ENCODE peak calls at places on chromosome 16, in eight cellular contexts. D is kidney tubule cell, R is H54, T is cardiac muscle cell, L is HCEC 1CT, F is iPS DF 19.7, Y is RWPE1, G is brain microvascular endothelial cell. A is an unnamed sample.
A peak's percentile ranks its signal among the peaks of the same experiment; 100 is the strongest.

GRCh38 chr16:81483970-81484595 is 39.5 kb downstream of the CMIP start:
- DNase-seq in T (no peak), F (no peak), D (no peak), R (no peak), G (no peak), L (no peak), Y (peak; percentile 13), A (no peak)

GRCh38 chr16:24854607-24855171 is 8.9 kb downstream of the SLC5A11 start:
- DNase-seq in L (no peak), F (no peak), R (no peak), Y (no peak), T (no peak), G (no peak), D (no peak), A (no peak)

GRCh38 chr16:67932462-67932840 is 789 bp upstream of the CTRL start:
- DNase-seq in F (no peak), Y (no peak), G (no peak), T (no peak), L (no peak), D (no peak), R (no peak), A (no peak)

GRCh38 chr16:55643161-55643970 is 12.4 kb upstream of the SLC6A2 start:
- DNase-seq in T (peak; percentile 15), L (no peak), Y (no peak), R (no peak), G (no peak), D (no peak), F (no peak), A (no peak)

GRCh38 chr16:20803192-20803560 is 3.1 kb downstream of the ERI2 start:
- DNase-seq in R (peak; percentile 15), D (peak; percentile 11), G (no peak), Y (no peak), L (peak; percentile 12), T (no peak), F (no peak), A (no peak)

GRCh38 chr16:17019366-17019765 is 451.4 kb downstream of the XYLT1 start:
- DNase-seq in Y (no peak), F (no peak), T (no peak), D (no peak), L (no peak), G (no peak), R (no peak), A (no peak)

GRCh38 chr16:80175011-80175410 is 365.8 kb upstream of the DYNLRB2 start:
- DNase-seq in Y (no peak), G (no peak), T (no peak), L (no peak), R (no peak), D (no peak), F (no peak), A (no peak)

GRCh38 chr16:8853150-8853549 is 15.7 kb downstream of the CARHSP1 start:
- DNase-seq in R (no peak), T (no peak), Y (no peak), D (no peak), G (no peak), L (no peak), F (no peak), A (no peak)

GRCh38 chr16:58426960-58427359 is 34.7 kb downstream of the GINS3 start:
- DNase-seq in Y (no peak), F (no peak), L (no peak), T (no peak), D (no peak), R (no peak), G (no peak), A (no peak)

GRCh38 chr16:10694830-10695229 is at the start of gene TEKT5:
- DNase-seq in L (no peak), F (no peak), Y (no peak), G (no peak), T (no peak), D (no peak), R (no peak), A (no peak)

GRCh38 chr16:86961133-86961720 is 356.0 kb downstream of the C16orf95 start:
- DNase-seq in G (peak; percentile 27), D (no peak), F (no peak), T (no peak), Y (no peak), L (peak; percentile 24), R (no peak), A (no peak)

GRCh38 chr16:66399930-66400329 is 27.2 kb upstream of the BEAN1 start:
- DNase-seq in L (no peak), D (no peak), F (no peak), T (no peak), R (no peak), G (no peak), Y (no peak), A (no peak)

GRCh38 chr16:87042551-87043272 is 274.5 kb downstream of the C16orf95 start:
- DNase-seq in G (no peak), D (no peak), L (no peak), R (no peak), Y (no peak), T (no peak), F (no peak), A (no peak)

GRCh38 chr16:8859913-8860881 is 8.6 kb downstream of the CARHSP1 start:
- DNase-seq in G (peak; percentile 40), T (no peak), R (no peak), D (no peak), L (peak; percentile 70), Y (no peak), F (no peak), A (no peak)

GRCh38 chr16:50601341-50601740 is 53.1 kb downstream of the NKD1 start:
- DNase-seq in F (no peak), G (no peak), T (no peak), R (no peak), L (no peak), D (no peak), Y (no peak), A (no peak)

GRCh38 chr16:23877107-23878070 is 41.6 kb downstream of the PRKCB start:
- DNase-seq in T (no peak), D (no peak), R (no peak), F (no peak), G (no peak), L (no peak), Y (no peak), A (no peak)

GRCh38 chr16:66516172-66516807 is 33.6 kb downstream of the TK2 start:
- DNase-seq in T (no peak), L (no peak), R (no peak), Y (no peak), G (no peak), D (peak; percentile 41), F (no peak), A (no peak)

GRCh38 chr16:88977028-88977844 is at the start of gene CBFA2T3:
- DNase-seq in T (no peak), L (peak; percentile 7), G (no peak), F (no peak), R (no peak), Y (no peak), D (peak; percentile 4), A (no peak)

GRCh38 chr16:15494231-15494630 is 59.8 kb downstream of the BMERB1 start:
- DNase-seq in T (no peak), R (no peak), D (peak; percentile 55), F (no peak), Y (no peak), G (peak; percentile 21), L (peak; percentile 65), A (no peak)

GRCh38 chr16:85445779-85446222 is 167.3 kb upstream of the GSE1 start:
- DNase-seq in F (no peak), G (no peak), T (no peak), R (no peak), Y (no peak), D (no peak), L (no peak), A (no peak)

GRCh38 chr16:49608801-49609200 is 235.2 kb downstream of the C16orf78 start:
- DNase-seq in R (no peak), L (no peak), F (no peak), G (peak; percentile 48), Y (no peak), T (peak; percentile 75), D (peak; percentile 45), A (no peak)

GRCh38 chr16:89962754-89963498 is 14.4 kb downstream of the DEF8 start:
- DNase-seq in L (no peak), R (no peak), F (no peak), D (no peak), T (no peak), G (no peak), Y (no peak), A (no peak)

A was measured in T1000.